ENCODE peak calls at places on chromosomes 11 and 22, in eight cellular contexts. B is B cell; G is psoas muscle; P is type B pancreatic cell; D is K562; E is iPS-NIHi11; K is AG04450; O is stimulated activated CD8-positive, alpha-beta memory T cell treated with anti-CD3 and anti-CD28 coated beads, Interleukin-12 subunit alpha, Interleukin-12 subunit beta, amount 100 ng/mL, for 4 hours. V is an unnamed sample.

GRCh38 chr11:123356539-123356938 is 73.5 kb upstream of the GRAMD1B start:
- DNase-seq in B (no peak), G (no peak), P (no peak), D (no peak), E (no peak), K (no peak), O (no peak), V (no peak)

GRCh38 chr11:11532574-11532973 is 89.2 kb downstream of the GALNT18 start:
- DNase-seq in B (no peak), G (no peak), P (no peak), D (no peak), E (no peak), K (no peak), O (no peak), V (no peak)

GRCh38 chr11:1407668-1408067 is 17.9 kb downstream of the BRSK2 start:
- DNase-seq in B (no peak), G (no peak), P (no peak), D (no peak), E (no peak), K (no peak), O (no peak), V (no peak)

GRCh38 chr11:102780491-102780918 is at the start of gene MMP10:
- DNase-seq in B (no peak), G (no peak), P (no peak), D (no peak), E (peak), K (peak), O (no peak), V (no peak)

GRCh38 chr22:47225931-47226633 is 463.6 kb downstream of the TBC1D22A start:
- DNase-seq in B (no peak), G (no peak), P (no peak), D (no peak), E (no peak), K (no peak), O (no peak), V (peak)

GRCh38 chr11:61769169-61769920 is 16.9 kb downstream of the MYRF start:
- DNase-seq in B (no peak), G (no peak), P (no peak), D (peak), E (peak), K (peak), O (no peak), V (no peak)

GRCh38 chr11:110000045-110000502 is 93.1 kb upstream of the ZC3H12C start:
- DNase-seq in B (no peak), G (no peak), P (no peak), D (no peak), E (no peak), K (peak), O (no peak), V (no peak)

GRCh38 chr11:115544422-115544821 is 40.2 kb upstream of the CADM1 start:
- DNase-seq in B (no peak), G (no peak), P (no peak), D (no peak), E (peak), K (no peak), O (no peak), V (no peak)

GRCh38 chr22:20779813-20780148 is 5.9 kb downstream of the SERPIND1 start:
- DNase-seq in B (no peak), G (no peak), P (no peak), D (no peak), E (no peak), K (peak), O (no peak), V (no peak)

GRCh38 chr11:113351490-113351889 is 36.1 kb upstream of the ANKK1 start:
- DNase-seq in B (no peak), G (no peak), P (no peak), D (no peak), E (no peak), K (no peak), O (no peak), V (no peak)

GRCh38 chr11:111960916-111961315 is 23.8 kb downstream of the DIXDC1 start:
- DNase-seq in B (no peak), G (peak), P (no peak), D (no peak), E (peak), K (no peak), O (no peak), V (no peak)

GRCh38 chr11:2944953-2945756 is 15.9 kb upstream of the PHLDA2 start:
- DNase-seq in B (no peak), G (peak), P (no peak), D (no peak), E (peak), K (peak), O (no peak), V (no peak)

GRCh38 chr11:3108183-3108721 is 51.0 kb upstream of the CARS1 start:
- DNase-seq in B (no peak), G (peak), P (peak), D (no peak), E (no peak), K (no peak), O (no peak), V (peak)

GRCh38 chr22:46390652-46391301 is 55.3 kb downstream of the TRMU start:
- DNase-seq in B (no peak), G (peak), P (no peak), D (peak), E (no peak), K (peak), O (no peak), V (no peak)

GRCh38 chr22:49210606-49211005 is 617.1 kb downstream of the BRD1 start:
- DNase-seq in B (no peak), G (no peak), P (peak), D (no peak), E (no peak), K (no peak), O (no peak), V (peak)

GRCh38 chr11:3006505-3007260 is 14.6 kb upstream of the NAP1L4 start:
- DNase-seq in B (no peak), G (no peak), P (no peak), D (no peak), E (peak), K (no peak), O (peak), V (no peak)

GRCh38 chr11:81220166-81220895 is 1513.3 kb downstream of the FAM181B start:
- DNase-seq in B (no peak), G (no peak), P (no peak), D (no peak), E (no peak), K (no peak), O (no peak), V (no peak)

GRCh38 chr22:31177420-31178162 is 17.6 kb downstream of the RNF185 start:
- DNase-seq in B (no peak), G (no peak), P (no peak), D (no peak), E (no peak), K (peak), O (no peak), V (no peak)

GRCh38 chr11:70623906-70624597 is 225.7 kb downstream of the CTTN start:
- DNase-seq in B (no peak), G (peak), P (no peak), D (no peak), E (no peak), K (no peak), O (no peak), V (no peak)

GRCh38 chr11:63867511-63867910 is 28.6 kb downstream of the MARK2 start:
- DNase-seq in B (no peak), G (no peak), P (no peak), D (no peak), E (peak), K (no peak), O (no peak), V (no peak)

GRCh38 chr11:120871924-120872323 is 152.0 kb upstream of the TBCEL start:
- DNase-seq in B (no peak), G (no peak), P (no peak), D (no peak), E (peak), K (no peak), O (no peak), V (no peak)

GRCh38 chr11:130456276-130456675 is 7.8 kb downstream of the ADAMTS15 start:
- DNase-seq in B (no peak), G (no peak), P (no peak), D (no peak), E (no peak), K (no peak), O (no peak), V (no peak)

GRCh38 chr11:68504432-68505066 is 44.0 kb downstream of the PPP6R3 start:
- DNase-seq in B (no peak), G (no peak), P (no peak), D (no peak), E (no peak), K (no peak), O (no peak), V (no peak)

GRCh38 chr11:14093065-14093464 is 130.5 kb downstream of the SPON1 start:
- DNase-seq in B (no peak), G (no peak), P (no peak), D (no peak), E (no peak), K (no peak), O (no peak), V (no peak)

GRCh38 chr11:31793264-31793663 is 17.9 kb downstream of the PAX6 start:
- DNase-seq in B (no peak), G (no peak), P (no peak), D (no peak), E (no peak), K (no peak), O (no peak), V (no peak)

GRCh38 chr11:1672613-1673400 is 24.2 kb upstream of the KRTAP5-6 start:
- DNase-seq in B (no peak), G (no peak), P (no peak), D (no peak), E (no peak), K (no peak), O (no peak), V (peak)

GRCh38 chr22:44383652-44384562 is 71.2 kb upstream of the SHISAL1 start:
- DNase-seq in B (no peak), G (peak), P (no peak), D (no peak), E (no peak), K (no peak), O (no peak), V (no peak)

GRCh38 chr11:46248270-46249102 is 29.0 kb upstream of the CREB3L1 start:
- DNase-seq in B (no peak), G (no peak), P (no peak), D (peak), E (no peak), K (peak), O (no peak), V (peak)

GRCh38 chr11:106208795-106209194 is 131.3 kb downstream of the AASDHPPT start:
- DNase-seq in B (no peak), G (no peak), P (no peak), D (no peak), E (no peak), K (no peak), O (no peak), V (no peak)